ENCODE peak calls at places on chromosome 14, in six cellular contexts. V, Z, C, H, N and F are unnamed samples.

GRCh38 chr14:74240794-74241610 is 1.8 kb downstream of the VSX2 start:
- DNase-seq in C (no peak), H (no peak), V (no peak), Z (no peak), N (no peak), F (no peak)

GRCh38 chr14:37145395-37145794 is 27.0 kb downstream of the SLC25A21 start:
- DNase-seq in N (no peak), C (peak), V (no peak), H (no peak), Z (peak), F (no peak)

GRCh38 chr14:65958664-65959562 is 527.3 kb upstream of the CCDC196 start:
- DNase-seq in N (no peak), Z (no peak), V (peak), C (no peak), H (peak), F (no peak)

GRCh38 chr14:77607741-77608302 is 8.6 kb downstream of the SPTLC2 start:
- DNase-seq in Z (no peak), N (peak), V (no peak), H (peak), C (no peak), F (no peak)

GRCh38 chr14:39265032-39265431 is 31.3 kb downstream of the MIA2 start:
- DNase-seq in N (no peak), H (no peak), C (peak), V (no peak), Z (no peak), F (no peak)

GRCh38 chr14:31484754-31485153 is 3.1 kb downstream of the GPR33 start:
- DNase-seq in C (no peak), V (no peak), N (no peak), H (no peak), Z (no peak), F (no peak)

GRCh38 chr14:63853831-63854293 is 1.1 kb downstream of the SYNE2 start:
- DNase-seq in H (peak), N (peak), C (peak), V (peak), Z (no peak), F (no peak)

GRCh38 chr14:22081352-22081751 is 407.7 kb upstream of the OR4E1 start:
- DNase-seq in V (no peak), N (no peak), C (no peak), Z (no peak), H (no peak), F (no peak)

GRCh38 chr14:100426331-100426730 is 103.2 kb downstream of the SLC25A47 start:
- DNase-seq in N (no peak), Z (no peak), V (no peak), C (no peak), H (no peak), F (no peak)

GRCh38 chr14:76640923-76641395 is 120.3 kb upstream of the VASH1 start:
- DNase-seq in Z (no peak), C (no peak), N (no peak), H (no peak), V (peak), F (no peak)

GRCh38 chr14:102201369-102201748 is 61.7 kb downstream of the WDR20 start:
- DNase-seq in V (no peak), H (no peak), Z (no peak), N (no peak), C (no peak), F (no peak)

GRCh38 chr14:64762044-64763034 is 58.1 kb downstream of the PLEKHG3 start:
- DNase-seq in N (peak), H (no peak), C (peak), Z (peak), V (no peak), F (peak)

GRCh38 chr14:99606359-99606758 is 2.4 kb upstream of the CCDC85C start:
- DNase-seq in N (no peak), V (no peak), Z (no peak), C (no peak), H (no peak), F (no peak)

GRCh38 chr14:65772901-65773574 is 360.5 kb downstream of the FUT8 start:
- DNase-seq in N (no peak), C (no peak), H (no peak), Z (no peak), V (no peak), F (no peak)

GRCh38 chr14:24211311-24211710 is 2.0 kb downstream of the CHMP4A start:
- DNase-seq in N (no peak), H (no peak), Z (no peak), V (peak), C (no peak), F (no peak)

GRCh38 chr14:94681300-94682060 is 69.3 kb downstream of the SERPINA3 start:
- DNase-seq in C (peak), Z (no peak), N (no peak), V (peak), H (no peak), F (no peak)

GRCh38 chr14:100033347-100034052 is 31.7 kb upstream of the EVL start:
- DNase-seq in N (no peak), H (no peak), Z (no peak), C (no peak), V (no peak), F (no peak)

GRCh38 chr14:38544766-38545165 is 288.9 kb upstream of the CLEC14A start:
- DNase-seq in H (no peak), V (no peak), Z (no peak), N (no peak), C (no peak), F (no peak)

GRCh38 chr14:54675236-54676125 is 108.6 kb downstream of the SAMD4A start:
- DNase-seq in N (no peak), Z (no peak), C (no peak), V (no peak), H (no peak), F (no peak)

GRCh38 chr14:102848830-102849521 is 71.7 kb downstream of the TRAF3 start:
- DNase-seq in H (no peak), N (peak), V (no peak), Z (peak), C (no peak), F (no peak)

GRCh38 chr14:33859306-33859705 is 91.6 kb downstream of the EGLN3 start:
- DNase-seq in H (no peak), Z (no peak), C (no peak), N (no peak), V (no peak), F (no peak)

GRCh38 chr14:104399432-104400155 is 180.0 kb upstream of the C14orf180 start:
- DNase-seq in V (peak), H (no peak), N (no peak), Z (no peak), C (no peak), F (no peak)

GRCh38 chr14:104223810-104224515 is 85.6 kb downstream of the KIF26A start:
- DNase-seq in Z (no peak), H (no peak), N (no peak), C (no peak), V (no peak), F (no peak)

GRCh38 chr14:100702590-100702989 is 24.1 kb upstream of the DLK1 start:
- DNase-seq in N (no peak), Z (no peak), V (no peak), C (no peak), H (no peak), F (no peak)

GRCh38 chr14:77052281-77053044 is 24.0 kb upstream of the IRF2BPL start:
- DNase-seq in N (no peak), H (no peak), C (no peak), Z (no peak), V (no peak), F (no peak)

GRCh38 chr14:106436310-106436905 is 910.0 kb downstream of the TMEM121 start:
- DNase-seq in N (no peak), C (no peak), H (peak), V (no peak), Z (no peak), F (no peak)

GRCh38 chr14:73176673-73177072 is 40.4 kb downstream of the PSEN1 start:
- DNase-seq in V (no peak), C (no peak), N (no peak), H (no peak), Z (no peak), F (no peak)

DNA sequence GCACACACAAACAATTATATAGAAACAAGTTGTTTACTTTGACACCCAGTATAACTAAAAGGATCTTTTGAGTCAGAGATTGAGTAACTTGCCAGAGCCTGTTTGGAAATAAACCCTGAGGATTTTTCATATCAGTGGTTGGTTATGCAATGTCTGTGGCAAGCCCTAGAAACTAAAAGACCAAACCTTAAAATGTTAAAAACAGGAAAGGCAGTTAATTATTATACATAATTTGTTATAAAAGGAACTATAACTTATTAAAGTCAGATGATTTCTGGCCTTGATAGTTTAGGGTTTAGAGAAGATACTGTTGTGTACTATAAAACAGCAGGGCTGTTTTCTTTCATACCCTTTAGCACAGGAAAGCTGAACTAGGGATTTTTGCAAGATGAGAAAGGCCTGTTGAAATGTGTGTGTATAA is 44.1 kb downstream of the PSEN1 start:
- DNase-seq in H (no peak), C (peak), Z (no peak), V (no peak), N (no peak), F (peak)
- TF ChIP-seq CTCF in H (no peak), C (no peak), Z (no peak), V (no peak), N (no peak), F (no peak)

GRCh38 chr14:61254803-61255526 is 26.2 kb downstream of the TMEM30B start:
- DNase-seq in V (no peak), N (no peak), Z (no peak), C (no peak), H (no peak), F (no peak)
- H3K4me3 ChIP-seq in V (no peak), N (no peak), Z (no peak), C (no peak), H (no peak), F (no peak)

GRCh38 chr14:53152909-53153701 is at the start of gene DDHD1:
- DNase-seq in V (peak), C (peak), Z (no peak), N (peak), H (peak), F (no peak)

GRCh38 chr14:53153702-53154112 is 584 bp upstream of the DDHD1 start:
- DNase-seq in Z (no peak), C (no peak), H (no peak), V (no peak), N (no peak), F (no peak)

GRCh38 chr14:53151523-53151866 is 1.6 kb downstream of the DDHD1 start:
- DNase-seq in H (no peak), V (no peak), N (no peak), Z (no peak), C (no peak), F (no peak)

GRCh38 chr14:53152627-53152908 is 555 bp downstream of the DDHD1 start:
- DNase-seq in N (no peak), Z (no peak), H (no peak), C (peak), V (no peak), F (no peak)

GRCh38 chr14:53151867-53152626 is 1.1 kb downstream of the DDHD1 start:
- DNase-seq in V (peak), C (peak), H (peak), N (peak), Z (peak), F (no peak)
- TF ChIP-seq CTCF in V (no peak), C (peak), H (no peak), N (no peak), Z (no peak), F (peak)

DNA sequence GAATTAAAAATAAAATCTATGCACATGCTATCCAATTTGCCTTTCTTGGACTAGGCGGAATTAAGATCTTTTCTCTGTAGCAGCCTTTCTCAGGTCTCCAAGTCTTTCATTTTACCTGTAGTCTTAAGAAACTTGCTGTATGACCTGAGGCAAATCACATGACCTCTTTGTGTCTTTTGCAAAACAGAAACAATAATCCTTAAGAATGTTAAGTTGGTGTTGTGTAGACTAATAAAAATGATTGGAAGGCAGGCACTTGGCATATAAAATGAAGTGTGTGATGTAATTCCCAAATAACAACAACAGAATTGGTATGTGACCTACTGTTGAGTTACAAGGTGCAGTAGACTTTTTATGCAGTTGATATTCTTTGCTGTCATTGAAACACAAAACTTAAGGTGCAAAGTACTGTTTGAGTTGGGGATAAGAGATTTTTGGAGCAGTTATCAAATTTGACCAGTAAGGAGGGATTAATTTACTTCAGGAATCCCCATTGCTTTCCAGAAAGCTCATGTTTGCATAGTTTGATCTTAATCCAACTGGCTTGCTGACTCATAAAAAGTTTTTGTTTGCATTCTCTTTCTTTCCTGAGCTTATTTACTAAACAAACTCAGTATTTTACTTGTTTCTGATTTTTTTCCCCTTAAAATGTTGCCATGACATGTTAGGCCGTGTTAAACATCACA is 51.4 kb downstream of the SUSD6 start:
- DNase-seq in N (no peak), C (no peak), V (no peak), H (no peak), Z (no peak), F (no peak)
- H3K4me3 ChIP-seq in N (no peak), C (no peak), V (no peak), H (no peak), Z (no peak), F (no peak)

DNA sequence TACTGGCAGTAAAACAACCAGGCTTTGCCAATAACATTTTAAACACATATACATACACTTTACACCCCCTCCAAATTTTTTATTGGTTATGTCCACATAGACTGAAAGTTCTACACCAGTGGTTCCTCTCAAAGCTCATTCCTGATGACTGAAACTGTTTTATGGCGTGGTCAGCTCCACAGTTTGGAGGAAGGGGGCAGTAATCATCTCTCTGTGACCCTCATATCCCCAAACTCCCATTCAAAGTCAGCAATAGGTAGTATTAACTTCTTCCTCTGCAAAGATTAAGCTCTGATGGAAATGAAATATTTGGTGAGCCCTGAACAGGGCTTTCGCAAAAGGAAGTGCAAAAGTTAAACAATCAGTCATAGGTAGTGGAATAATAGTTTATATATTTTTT is 55.3 kb upstream of the DAAM1 start:
- DNase-seq in C (no peak), H (no peak), V (no peak), N (no peak), Z (no peak), F (no peak)
- TF ChIP-seq CTCF in C (peak), H (no peak), V (no peak), N (peak), Z (no peak), F (no peak)